ENCODE peak calls at places on chromosomes 1 and 21, in nine cellular contexts. One of them, this sample, is unnamed.

GRCh38 chr1:169680377-169681019 is 30.9 kb downstream of the SELL start:
- DNase-seq in cerebellar cortex: no peak
- DNase-seq in NT2/D1: no peak
- DNase-seq in fibroblast of villous mesenchyme: no peak
- DNase-seq in GDM1: no peak
- DNase-seq in GM23248: no peak
- DNase-seq in activated gamma-delta T cell treated with Interleukin-2 at 50 U/mL for 16 hours: no peak
- DNase-seq in ACHN: no peak
- DNase-seq in choroid plexus epithelial cell: no peak
- DNase-seq in this sample: no peak

GRCh38 chr1:66206563-66207154 is 327.3 kb upstream of the SGIP1 start:
- DNase-seq in cerebellar cortex: no peak
- DNase-seq in NT2/D1: no peak
- DNase-seq in fibroblast of villous mesenchyme: no peak
- DNase-seq in GDM1: no peak
- DNase-seq in GM23248: peak; percentile 19
- DNase-seq in activated gamma-delta T cell treated with Interleukin-2 at 50 U/mL for 16 hours: no peak
- DNase-seq in ACHN: no peak
- DNase-seq in choroid plexus epithelial cell: peak; percentile 31
- DNase-seq in this sample: no peak

GRCh38 chr1:87327362-87328120 is 1.1 kb upstream of the LMO4 start:
- DNase-seq in cerebellar cortex: peak; percentile 27
- DNase-seq in NT2/D1: no peak
- DNase-seq in fibroblast of villous mesenchyme: no peak
- DNase-seq in GDM1: no peak
- DNase-seq in GM23248: peak; percentile 51
- DNase-seq in activated gamma-delta T cell treated with Interleukin-2 at 50 U/mL for 16 hours: no peak
- DNase-seq in ACHN: peak; percentile 11
- DNase-seq in choroid plexus epithelial cell: peak; percentile 10
- DNase-seq in this sample: no peak

GRCh38 chr1:3775248-3775497 is 2.6 kb downstream of the SMIM1 start:
- DNase-seq in cerebellar cortex: no peak
- DNase-seq in NT2/D1: no peak
- DNase-seq in fibroblast of villous mesenchyme: no peak
- DNase-seq in GDM1: no peak
- DNase-seq in GM23248: no peak
- DNase-seq in activated gamma-delta T cell treated with Interleukin-2 at 50 U/mL for 16 hours: no peak
- DNase-seq in ACHN: no peak
- DNase-seq in choroid plexus epithelial cell: no peak
- DNase-seq in this sample: peak; percentile 24

GRCh38 chr1:184310157-184310819 is 76.5 kb upstream of the C1orf21 start:
- DNase-seq in cerebellar cortex: no peak
- DNase-seq in NT2/D1: no peak
- DNase-seq in fibroblast of villous mesenchyme: no peak
- DNase-seq in GDM1: no peak
- DNase-seq in GM23248: no peak
- DNase-seq in activated gamma-delta T cell treated with Interleukin-2 at 50 U/mL for 16 hours: no peak
- DNase-seq in ACHN: no peak
- DNase-seq in choroid plexus epithelial cell: no peak
- DNase-seq in this sample: no peak

GRCh38 chr1:228541725-228542124 is 54.5 kb downstream of the RNF187 start:
- DNase-seq in cerebellar cortex: peak; percentile 31
- DNase-seq in NT2/D1: no peak
- DNase-seq in fibroblast of villous mesenchyme: no peak
- DNase-seq in GDM1: no peak
- DNase-seq in GM23248: no peak
- DNase-seq in activated gamma-delta T cell treated with Interleukin-2 at 50 U/mL for 16 hours: no peak
- DNase-seq in ACHN: no peak
- DNase-seq in choroid plexus epithelial cell: no peak
- DNase-seq in this sample: no peak

GRCh38 chr1:204087181-204087892 is 14.4 kb downstream of the SOX13 start:
- DNase-seq in cerebellar cortex: no peak
- DNase-seq in NT2/D1: no peak
- DNase-seq in fibroblast of villous mesenchyme: no peak
- DNase-seq in GDM1: no peak
- DNase-seq in GM23248: peak; percentile 8
- DNase-seq in activated gamma-delta T cell treated with Interleukin-2 at 50 U/mL for 16 hours: no peak
- DNase-seq in ACHN: no peak
- DNase-seq in choroid plexus epithelial cell: no peak
- DNase-seq in this sample: no peak

GRCh38 chr1:205800973-205801703 is 11.9 kb downstream of the SLC41A1 start:
- DNase-seq in cerebellar cortex: no peak
- DNase-seq in NT2/D1: no peak
- DNase-seq in fibroblast of villous mesenchyme: no peak
- DNase-seq in GDM1: no peak
- DNase-seq in GM23248: no peak
- DNase-seq in activated gamma-delta T cell treated with Interleukin-2 at 50 U/mL for 16 hours: no peak
- DNase-seq in ACHN: no peak
- DNase-seq in choroid plexus epithelial cell: peak; percentile 27
- DNase-seq in this sample: no peak

GRCh38 chr1:12113433-12114339 is 50.6 kb downstream of the TNFRSF8 start:
- DNase-seq in cerebellar cortex: peak; percentile 58
- DNase-seq in NT2/D1: no peak
- DNase-seq in fibroblast of villous mesenchyme: peak; percentile 62
- DNase-seq in GDM1: no peak
- DNase-seq in GM23248: peak; percentile 68
- DNase-seq in activated gamma-delta T cell treated with Interleukin-2 at 50 U/mL for 16 hours: no peak
- DNase-seq in ACHN: no peak
- DNase-seq in choroid plexus epithelial cell: peak; percentile 85
- DNase-seq in this sample: no peak

GRCh38 chr21:38945536-38946245 is 140.0 kb downstream of the ETS2 start:
- DNase-seq in cerebellar cortex: no peak
- DNase-seq in NT2/D1: peak; percentile 40
- DNase-seq in fibroblast of villous mesenchyme: peak; percentile 54
- DNase-seq in GDM1: no peak
- DNase-seq in GM23248: no peak
- DNase-seq in activated gamma-delta T cell treated with Interleukin-2 at 50 U/mL for 16 hours: no peak
- DNase-seq in ACHN: no peak
- DNase-seq in choroid plexus epithelial cell: peak; percentile 94
- DNase-seq in this sample: peak; percentile 88

GRCh38 chr21:46022551-46023107 is 41.1 kb downstream of the COL6A1 start:
- DNase-seq in cerebellar cortex: no peak
- DNase-seq in NT2/D1: no peak
- DNase-seq in fibroblast of villous mesenchyme: no peak
- DNase-seq in GDM1: no peak
- DNase-seq in GM23248: peak; percentile 65
- DNase-seq in activated gamma-delta T cell treated with Interleukin-2 at 50 U/mL for 16 hours: no peak
- DNase-seq in ACHN: no peak
- DNase-seq in choroid plexus epithelial cell: no peak
- DNase-seq in this sample: no peak

GRCh38 chr21:45725844-45726200 is 82.3 kb downstream of the PCBP3 start:
- DNase-seq in cerebellar cortex: no peak
- DNase-seq in NT2/D1: no peak
- DNase-seq in fibroblast of villous mesenchyme: no peak
- DNase-seq in GDM1: no peak
- DNase-seq in GM23248: no peak
- DNase-seq in activated gamma-delta T cell treated with Interleukin-2 at 50 U/mL for 16 hours: no peak
- DNase-seq in ACHN: no peak
- DNase-seq in choroid plexus epithelial cell: no peak
- DNase-seq in this sample: no peak

GRCh38 chr1:226946841-226947240 is 6.7 kb downstream of the COQ8A start:
- DNase-seq in cerebellar cortex: peak; percentile 61
- DNase-seq in NT2/D1: no peak
- DNase-seq in fibroblast of villous mesenchyme: no peak
- DNase-seq in GDM1: no peak
- DNase-seq in GM23248: no peak
- DNase-seq in activated gamma-delta T cell treated with Interleukin-2 at 50 U/mL for 16 hours: no peak
- DNase-seq in ACHN: no peak
- DNase-seq in choroid plexus epithelial cell: no peak
- DNase-seq in this sample: no peak

GRCh38 chr1:26582836-26583460 is 53.4 kb downstream of the RPS6KA1 start:
- DNase-seq in cerebellar cortex: no peak
- DNase-seq in NT2/D1: no peak
- DNase-seq in fibroblast of villous mesenchyme: peak; percentile 50
- DNase-seq in GDM1: no peak
- DNase-seq in GM23248: peak; percentile 87
- DNase-seq in activated gamma-delta T cell treated with Interleukin-2 at 50 U/mL for 16 hours: no peak
- DNase-seq in ACHN: peak; percentile 84
- DNase-seq in choroid plexus epithelial cell: peak; percentile 60
- DNase-seq in this sample: no peak

GRCh38 chr1:8529901-8530300 is 212.0 kb downstream of the SLC45A1 start:
- DNase-seq in cerebellar cortex: peak; percentile 68
- DNase-seq in NT2/D1: no peak
- DNase-seq in fibroblast of villous mesenchyme: no peak
- DNase-seq in GDM1: no peak
- DNase-seq in GM23248: no peak
- DNase-seq in activated gamma-delta T cell treated with Interleukin-2 at 50 U/mL for 16 hours: no peak
- DNase-seq in ACHN: no peak
- DNase-seq in choroid plexus epithelial cell: no peak
- DNase-seq in this sample: no peak

GRCh38 chr1:35554261-35555211 is 2.7 kb downstream of the KIAA0319L start:
- DNase-seq in cerebellar cortex: peak; percentile 75
- DNase-seq in NT2/D1: peak; percentile 91
- DNase-seq in fibroblast of villous mesenchyme: no peak
- DNase-seq in GDM1: no peak
- DNase-seq in GM23248: no peak
- DNase-seq in activated gamma-delta T cell treated with Interleukin-2 at 50 U/mL for 16 hours: no peak
- DNase-seq in ACHN: no peak
- DNase-seq in choroid plexus epithelial cell: no peak
- DNase-seq in this sample: peak; percentile 60

GRCh38 chr1:244104309-244105060 is 53.4 kb downstream of the ZBTB18 start:
- DNase-seq in cerebellar cortex: no peak
- DNase-seq in NT2/D1: no peak
- DNase-seq in fibroblast of villous mesenchyme: peak; percentile 69
- DNase-seq in GDM1: no peak
- DNase-seq in GM23248: peak; percentile 94
- DNase-seq in activated gamma-delta T cell treated with Interleukin-2 at 50 U/mL for 16 hours: no peak
- DNase-seq in ACHN: peak; percentile 98
- DNase-seq in choroid plexus epithelial cell: peak; percentile 88
- DNase-seq in this sample: peak; percentile 27

GRCh38 chr1:22452401-22452963 is 831 bp downstream of the ZBTB40 start:
- DNase-seq in cerebellar cortex: peak; percentile 72
- DNase-seq in NT2/D1: no peak
- DNase-seq in fibroblast of villous mesenchyme: no peak
- DNase-seq in GDM1: no peak
- DNase-seq in GM23248: peak; percentile 84
- DNase-seq in activated gamma-delta T cell treated with Interleukin-2 at 50 U/mL for 16 hours: no peak
- DNase-seq in ACHN: no peak
- DNase-seq in choroid plexus epithelial cell: peak; percentile 60
- DNase-seq in this sample: peak; percentile 64

GRCh38 chr21:35395728-35396127 is 346.6 kb upstream of the RUNX1 start:
- DNase-seq in cerebellar cortex: no peak
- DNase-seq in NT2/D1: no peak
- DNase-seq in fibroblast of villous mesenchyme: no peak
- DNase-seq in GDM1: peak; percentile 14
- DNase-seq in GM23248: peak; percentile 16
- DNase-seq in activated gamma-delta T cell treated with Interleukin-2 at 50 U/mL for 16 hours: no peak
- DNase-seq in ACHN: peak; percentile 24
- DNase-seq in choroid plexus epithelial cell: peak; percentile 69
- DNase-seq in this sample: no peak

GRCh38 chr1:24416666-24417391 is 1.2 kb downstream of the NIPAL3 start:
- DNase-seq in cerebellar cortex: no peak
- DNase-seq in NT2/D1: no peak
- DNase-seq in fibroblast of villous mesenchyme: peak; percentile 96
- DNase-seq in GDM1: peak; percentile 71
- DNase-seq in GM23248: peak; percentile 97
- DNase-seq in activated gamma-delta T cell treated with Interleukin-2 at 50 U/mL for 16 hours: peak; percentile 45
- DNase-seq in ACHN: peak; percentile 78
- DNase-seq in choroid plexus epithelial cell: peak; percentile 94
- DNase-seq in this sample: peak; percentile 83

GRCh38 chr1:2322593-2323295 is 68.6 kb downstream of the MORN1 start:
- DNase-seq in cerebellar cortex: no peak
- DNase-seq in NT2/D1: no peak
- DNase-seq in fibroblast of villous mesenchyme: no peak
- DNase-seq in GDM1: no peak
- DNase-seq in GM23248: peak; percentile 76
- DNase-seq in activated gamma-delta T cell treated with Interleukin-2 at 50 U/mL for 16 hours: no peak
- DNase-seq in ACHN: no peak
- DNase-seq in choroid plexus epithelial cell: no peak
- DNase-seq in this sample: no peak

GRCh38 chr21:43608225-43608624 is 51.1 kb downstream of the HSF2BP start:
- DNase-seq in cerebellar cortex: no peak
- DNase-seq in NT2/D1: no peak
- DNase-seq in fibroblast of villous mesenchyme: peak; percentile 92
- DNase-seq in GDM1: peak; percentile 28
- DNase-seq in GM23248: peak; percentile 63
- DNase-seq in activated gamma-delta T cell treated with Interleukin-2 at 50 U/mL for 16 hours: no peak
- DNase-seq in ACHN: no peak
- DNase-seq in choroid plexus epithelial cell: peak; percentile 86
- DNase-seq in this sample: no peak

This sample was measured in ELF-1.